ENCODE peak calls at places on chromosomes 16 and 17, in seven cellular contexts. H is H1; Q is CD4-positive, alpha-beta T cell; Y is GM04503; X is LNCaP clone FGC; A is non-pigmented ciliary epithelial cell; L is Daoy. U is an unnamed sample.
A peak's percentile ranks its signal among the peaks of the same experiment; 100 is the strongest.

GRCh38 chr17:50361561-50362480 is 11.2 kb downstream of the MRPL27 start:
- DNase-seq in H (peak; percentile 67), Q (peak; percentile 51), Y (no peak), X (peak; percentile 18), A (peak; percentile 41), L (peak; percentile 47), U (peak; percentile 85)

GRCh38 chr17:78759203-78759968 is 22.7 kb downstream of the CYTH1 start:
- DNase-seq in H (no peak), Q (peak; percentile 79), Y (no peak), X (no peak), A (no peak), L (peak; percentile 64), U (peak; percentile 83)

GRCh38 chr17:39845052-39845976 is 18.8 kb downstream of the IKZF3 start:
- DNase-seq in H (no peak), Q (no peak), Y (no peak), X (no peak), A (no peak), L (no peak), U (no peak)

GRCh38 chr16:50449800-50450199 is 81.0 kb upstream of the BRD7 start:
- DNase-seq in H (no peak), Q (no peak), Y (no peak), X (no peak), A (no peak), L (no peak), U (no peak)

GRCh38 chr17:42275527-42276358 is 448 bp downstream of the STAT5B start:
- DNase-seq in H (peak; percentile 63), Q (peak; percentile 26), Y (no peak), X (no peak), A (no peak), L (peak; percentile 21), U (peak; percentile 44)

GRCh38 chr17:75183999-75184884 is 1.5 kb upstream of the SUMO2 start:
- DNase-seq in H (no peak), Q (no peak), Y (no peak), X (no peak), A (no peak), L (no peak), U (no peak)

GRCh38 chr16:24221219-24221618 is 34.9 kb upstream of the CACNG3 start:
- DNase-seq in H (no peak), Q (no peak), Y (no peak), X (no peak), A (no peak), L (no peak), U (no peak)

GRCh38 chr17:17698869-17699351 is 17.7 kb downstream of the RAI1 start:
- DNase-seq in H (no peak), Q (no peak), Y (no peak), X (no peak), A (no peak), L (no peak), U (no peak)

GRCh38 chr17:59221159-59221847 is 992 bp downstream of the GDPD1 start:
- DNase-seq in H (no peak), Q (no peak), Y (no peak), X (peak; percentile 17), A (no peak), L (no peak), U (no peak)

GRCh38 chr17:40355804-40356758 is 8.5 kb downstream of the GJD3 start:
- DNase-seq in H (no peak), Q (no peak), Y (no peak), X (no peak), A (no peak), L (no peak), U (no peak)

GRCh38 chr17:73165616-73166404 is 1.0 kb downstream of the SSTR2 start:
- DNase-seq in H (peak; percentile 60), Q (no peak), Y (no peak), X (no peak), A (no peak), L (peak; percentile 37), U (no peak)

GRCh38 chr16:11052080-11052808 is 107.9 kb downstream of the CLEC16A start:
- DNase-seq in H (no peak), Q (no peak), Y (no peak), X (no peak), A (no peak), L (peak; percentile 59), U (no peak)

GRCh38 chr17:47220531-47220999 is 11.4 kb downstream of the MYL4 start:
- DNase-seq in H (no peak), Q (no peak), Y (no peak), X (no peak), A (no peak), L (no peak), U (no peak)

GRCh38 chr17:74803971-74804370 is 27.8 kb upstream of the NAT9 start:
- DNase-seq in H (no peak), Q (no peak), Y (no peak), X (no peak), A (no peak), L (no peak), U (no peak)

GRCh38 chr17:74408262-74408661 is 23.6 kb upstream of the GPRC5C start:
- DNase-seq in H (no peak), Q (no peak), Y (no peak), X (no peak), A (no peak), L (peak; percentile 65), U (peak; percentile 9)

GRCh38 chr16:78045865-78046581 is 23.7 kb downstream of the CLEC3A start:
- DNase-seq in H (peak; percentile 97), Q (peak; percentile 9), Y (no peak), X (peak; percentile 21), A (peak; percentile 13), L (peak; percentile 86), U (peak; percentile 72)

GRCh38 chr16:69017036-69017783 is 88.2 kb upstream of the HAS3 start:
- DNase-seq in H (no peak), Q (no peak), Y (no peak), X (peak; percentile 33), A (peak; percentile 52), L (peak; percentile 66), U (peak; percentile 73)

GRCh38 chr16:15404792-15405191 is 9.2 kb downstream of the MPV17L start:
- DNase-seq in H (no peak), Q (no peak), Y (no peak), X (no peak), A (no peak), L (no peak), U (no peak)

GRCh38 chr17:2954898-2955445 is 108.4 kb downstream of the OR1D5 start:
- DNase-seq in H (no peak), Q (no peak), Y (peak; percentile 80), X (no peak), A (peak; percentile 74), L (peak; percentile 95), U (peak; percentile 92)

GRCh38 chr17:15513058-15513858 is 45.8 kb upstream of the CDRT4 start:
- DNase-seq in H (no peak), Q (no peak), Y (no peak), X (no peak), A (no peak), L (no peak), U (no peak)

GRCh38 chr16:87409153-87409552 is 17.0 kb downstream of the MAP1LC3B start:
- DNase-seq in H (no peak), Q (no peak), Y (no peak), X (no peak), A (no peak), L (no peak), U (no peak)

GRCh38 chr17:45963889-45964288 is 35.2 kb upstream of the STH start:
- DNase-seq in H (no peak), Q (no peak), Y (no peak), X (no peak), A (no peak), L (no peak), U (no peak)

GRCh38 chr17:28509784-28510183 is 3.6 kb downstream of the FOXN1 start:
- DNase-seq in H (no peak), Q (no peak), Y (no peak), X (no peak), A (no peak), L (no peak), U (no peak)

GRCh38 chr17:74584307-74584706 is 7.8 kb downstream of the CD300LD start:
- DNase-seq in H (no peak), Q (no peak), Y (no peak), X (no peak), A (no peak), L (no peak), U (no peak)

GRCh38 chr16:71916397-71916920 is 21.1 kb downstream of the IST1 start:
- DNase-seq in H (no peak), Q (no peak), Y (no peak), X (no peak), A (no peak), L (no peak), U (no peak)

GRCh38 chr16:51429041-51429440 is 278.0 kb upstream of the SALL1 start:
- DNase-seq in H (no peak), Q (no peak), Y (no peak), X (no peak), A (no peak), L (no peak), U (no peak)

GRCh38 chr16:75189638-75190245 is 17.2 kb downstream of the CTRB2 start:
- DNase-seq in H (no peak), Q (no peak), Y (no peak), X (no peak), A (no peak), L (no peak), U (no peak)

GRCh38 chr17:82933911-82934310 is 94.1 kb upstream of the ZNF750 start:
- DNase-seq in H (no peak), Q (no peak), Y (no peak), X (no peak), A (no peak), L (no peak), U (no peak)

GRCh38 chr17:73135774-73136173 is 29.0 kb upstream of the SSTR2 start:
- DNase-seq in H (no peak), Q (no peak), Y (no peak), X (no peak), A (no peak), L (no peak), U (no peak)

GRCh38 chr17:80270836-80271235 is 10.2 kb downstream of the RNF213 start:
- DNase-seq in H (peak; percentile 90), Q (peak; percentile 27), Y (no peak), X (no peak), A (no peak), L (peak; percentile 34), U (peak; percentile 59)

GRCh38 chr17:40306395-40306794 is 2.6 kb upstream of the RARA start:
- DNase-seq in H (no peak), Q (no peak), Y (no peak), X (no peak), A (no peak), L (no peak), U (no peak)

GRCh38 chr17:76561332-76561731 is 21.5 kb downstream of the PRCD start:
- DNase-seq in H (no peak), Q (no peak), Y (no peak), X (no peak), A (no peak), L (no peak), U (peak; percentile 96)

GRCh38 chr16:6428861-6429260 is 903.8 kb upstream of the RBFOX1 start:
- DNase-seq in H (no peak), Q (no peak), Y (no peak), X (no peak), A (no peak), L (no peak), U (no peak)

GRCh38 chr17:6313835-6314234 is 121.1 kb downstream of the AIPL1 start:
- DNase-seq in H (no peak), Q (no peak), Y (no peak), X (no peak), A (no peak), L (no peak), U (no peak)

GRCh38 chr17:18919963-18920362 is 32.0 kb upstream of the SLC5A10 start:
- DNase-seq in H (no peak), Q (no peak), Y (no peak), X (no peak), A (no peak), L (no peak), U (no peak)

GRCh38 chr16:50469744-50470301 is 78.4 kb upstream of the NKD1 start:
- DNase-seq in H (peak; percentile 52), Q (no peak), Y (no peak), X (no peak), A (no peak), L (no peak), U (no peak)

GRCh38 chr16:75860654-75861053 is 134.4 kb upstream of the CPHXL start:
- DNase-seq in H (no peak), Q (no peak), Y (no peak), X (no peak), A (no peak), L (peak; percentile 46), U (no peak)